ENCODE peak calls at places on chromosome 1, in six cellular contexts. S is GM10248, C is tibial nerve, B is GM13976, Y is AG04450, R is progenitor cell of endocrine pancreas. V is an unnamed sample.

GRCh38 chr1:2132222-2133038 is 62.1 kb downstream of the FAAP20 start:
- DNase-seq in S (no peak), C (no peak), B (no peak), Y (no peak), R (no peak), V (no peak)

GRCh38 chr1:47563206-47563605 is 125.4 kb downstream of the FOXD2 start:
- DNase-seq in S (no peak), C (no peak), B (no peak), Y (no peak), R (no peak), V (no peak)

GRCh38 chr1:184929711-184930202 is 44.6 kb downstream of the NIBAN1 start:
- DNase-seq in S (no peak), C (no peak), B (no peak), Y (no peak), R (no peak), V (no peak)

GRCh38 chr1:87045757-87046422 is 131.5 kb downstream of the HS2ST1 start:
- DNase-seq in S (peak; percentile 9), C (no peak), B (peak; percentile 12), Y (no peak), R (no peak), V (no peak)

GRCh38 chr1:206725053-206725963 is 40.6 kb downstream of the MAPKAPK2 start:
- DNase-seq in S (peak; percentile 71), C (no peak), B (peak; percentile 77), Y (no peak), R (no peak), V (no peak)

GRCh38 chr1:228742535-228742934 is 7.3 kb downstream of the RHOU start:
- DNase-seq in S (no peak), C (no peak), B (no peak), Y (no peak), R (no peak), V (no peak)

GRCh38 chr1:160121388-160121787 is 5.8 kb downstream of the ATP1A2 start:
- DNase-seq in S (no peak), C (no peak), B (no peak), Y (no peak), R (no peak), V (no peak)

GRCh38 chr1:183000161-183000560 is 23.1 kb upstream of the LAMC1 start:
- DNase-seq in S (no peak), C (no peak), B (no peak), Y (no peak), R (no peak), V (no peak)

GRCh38 chr1:165376041-165376810 is 19.7 kb upstream of the LMX1A start:
- DNase-seq in S (no peak), C (peak; percentile 80), B (peak; percentile 40), Y (no peak), R (peak; percentile 36), V (peak; percentile 82)

GRCh38 chr1:162678439-162678838 is 46.2 kb downstream of the DDR2 start:
- DNase-seq in S (no peak), C (no peak), B (no peak), Y (peak; percentile 41), R (no peak), V (no peak)

GRCh38 chr1:83900530-83900929 is 98.4 kb downstream of the TTLL7 start:
- DNase-seq in S (no peak), C (no peak), B (no peak), Y (no peak), R (no peak), V (no peak)

GRCh38 chr1:43366179-43366578 is 1.6 kb downstream of the ELOVL1 start:
- DNase-seq in S (no peak), C (no peak), B (no peak), Y (no peak), R (peak; percentile 24), V (no peak)

GRCh38 chr1:5432436-5432835 is 559.8 kb downstream of the NPHP4 start:
- DNase-seq in S (no peak), C (no peak), B (no peak), Y (no peak), R (no peak), V (no peak)

GRCh38 chr1:191851799-191852595 is 306.3 kb upstream of the RGS18 start:
- DNase-seq in S (no peak), C (no peak), B (no peak), Y (peak; percentile 8), R (no peak), V (no peak)

DNA sequence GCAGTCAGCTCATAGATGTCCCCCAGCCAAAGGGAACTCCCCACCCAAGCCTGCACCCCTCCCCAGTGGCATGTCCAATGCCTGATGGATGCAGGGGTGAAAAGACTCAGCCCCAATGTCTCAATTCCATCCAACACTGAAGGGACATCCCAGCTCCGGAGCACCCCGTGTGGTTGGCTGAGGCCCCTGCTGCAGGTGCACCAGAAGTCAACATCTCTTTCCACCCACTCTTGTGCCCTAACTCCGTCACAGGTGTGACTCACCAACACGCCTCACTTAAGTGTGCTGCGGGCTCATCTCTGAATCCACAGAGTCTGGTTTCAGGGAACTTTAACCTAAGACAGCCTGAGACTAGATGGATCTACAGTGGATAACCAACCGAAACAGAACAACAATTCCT is 40.9 kb upstream of the ZBTB18 start:
- DNase-seq in S (no peak), C (no peak), B (no peak), Y (no peak), R (no peak), V (no peak)
- TF ChIP-seq CTCF in S (no peak), C (no peak), B (no peak), Y (peak; percentile 13), R (peak; percentile 15), V (no peak)

DNA sequence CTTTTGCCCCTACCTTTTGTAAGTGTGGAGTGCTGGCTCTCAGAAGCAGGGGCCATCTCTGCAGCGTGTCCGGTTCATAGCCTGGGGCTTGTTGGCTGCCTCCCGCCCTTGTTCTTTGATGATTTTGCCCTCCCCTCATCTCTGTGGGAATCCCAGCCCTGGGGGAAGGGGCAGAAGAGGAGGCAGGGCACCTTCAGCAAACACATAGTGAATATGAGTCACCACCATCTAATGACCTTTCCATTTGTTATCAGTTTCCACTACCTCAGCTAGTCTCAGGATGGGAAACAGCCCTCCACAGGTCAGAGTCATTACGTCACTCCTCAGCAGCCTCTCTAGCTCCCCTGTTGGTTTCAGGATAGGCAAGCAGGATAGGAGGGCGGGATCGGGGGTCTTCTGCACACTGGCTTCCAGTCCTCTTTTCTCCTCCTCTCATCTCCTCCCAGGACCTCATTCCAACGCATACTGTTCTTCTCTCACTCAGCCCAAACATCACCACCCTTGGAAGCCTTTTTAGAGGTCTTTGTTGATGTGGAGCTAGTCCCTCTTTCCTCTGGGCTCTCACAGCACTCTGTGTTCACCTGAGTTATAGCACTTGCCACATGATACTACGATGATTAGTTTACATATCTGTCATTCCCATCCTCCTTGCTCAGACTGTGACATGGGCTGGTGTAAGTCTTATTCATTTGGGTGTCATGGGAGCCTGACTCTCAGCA is 15.8 kb downstream of the GADD45A start:
- DNase-seq in S (peak; percentile 43), C (no peak), B (peak; percentile 50), Y (no peak), R (peak; percentile 27), V (no peak)
- TF ChIP-seq CTCF in S (no peak), C (no peak), B (no peak), Y (peak; percentile 37), R (peak; percentile 56), V (peak; percentile 60)

DNA sequence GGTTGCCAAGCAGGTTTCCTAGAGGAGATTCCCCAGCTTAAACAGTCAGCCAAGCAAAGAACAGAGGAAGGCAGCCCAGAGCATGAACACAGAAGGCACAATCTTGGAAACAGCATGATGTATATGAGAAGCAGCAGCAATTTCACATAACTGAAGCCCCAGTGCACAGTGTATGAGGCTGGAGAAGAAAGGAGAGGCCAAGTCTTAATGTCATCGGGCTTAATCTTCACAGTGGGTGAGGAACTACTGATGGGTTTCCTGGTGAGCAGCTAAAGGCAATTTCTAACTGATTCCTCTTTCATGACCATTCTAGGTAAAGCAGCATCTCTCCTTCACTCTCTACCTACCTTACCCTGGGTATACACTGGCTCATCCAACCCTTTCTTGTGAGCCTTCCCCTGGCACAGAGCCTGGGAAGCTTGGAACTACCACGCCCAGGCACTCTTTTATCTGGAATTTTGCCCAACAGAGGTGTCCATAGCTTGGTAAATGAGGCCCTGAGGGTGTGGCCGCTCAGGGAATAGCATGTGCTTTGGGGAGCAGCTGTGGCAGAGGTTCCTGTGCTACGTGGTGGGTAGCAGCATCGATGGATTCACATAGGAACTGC is 22.0 kb downstream of the FYB2 start:
- DNase-seq in S (no peak), C (no peak), B (no peak), Y (no peak), R (no peak), V (no peak)
- TF ChIP-seq CTCF in S (no peak), C (no peak), B (no peak), Y (no peak), R (no peak), V (no peak)

GRCh38 chr1:235553063-235553675 is 48.9 kb upstream of the B3GALNT2 start:
- DNase-seq in S (no peak), C (no peak), B (no peak), Y (no peak), R (no peak), V (no peak)

GRCh38 chr1:235556807-235557206 is 52.6 kb upstream of the B3GALNT2 start:
- DNase-seq in S (no peak), C (no peak), B (no peak), Y (no peak), R (no peak), V (no peak)

GRCh38 chr1:235562589-235562988 is 58.3 kb upstream of the B3GALNT2 start:
- DNase-seq in S (no peak), C (no peak), B (no peak), Y (no peak), R (no peak), V (no peak)

GRCh38 chr1:235558783-235559182 is 54.5 kb upstream of the B3GALNT2 start:
- DNase-seq in S (no peak), C (no peak), B (no peak), Y (no peak), R (no peak), V (no peak)

GRCh38 chr1:235557495-235557894 is 53.2 kb upstream of the B3GALNT2 start:
- DNase-seq in S (no peak), C (no peak), B (no peak), Y (no peak), R (no peak), V (no peak)
- TF ChIP-seq CTCF in S (no peak), C (no peak), B (no peak), Y (peak; percentile 4), R (peak; percentile 27), V (peak; percentile 39)

GRCh38 chr1:40363721-40364120 is 9.8 kb upstream of the SMAP2 start:
- DNase-seq in S (peak; percentile 48), C (no peak), B (no peak), Y (no peak), R (no peak), V (no peak)
- TF ChIP-seq CTCF in S (peak; percentile 25), C (no peak), B (peak; percentile 24), Y (no peak), R (peak; percentile 15), V (no peak)

GRCh38 chr1:90434460-90434859 is 282.6 kb downstream of the BARHL2 start:
- DNase-seq in S (no peak), C (no peak), B (no peak), Y (no peak), R (no peak), V (no peak)
- TF ChIP-seq CTCF in S (no peak), C (no peak), B (no peak), Y (peak; percentile 44), R (peak; percentile 48), V (peak; percentile 57)

GRCh38 chr1:166975361-166976129 is at the start of gene ILDR2:
- DNase-seq in S (peak; percentile 71), C (no peak), B (peak; percentile 78), Y (no peak), R (peak; percentile 40), V (no peak)
- TF ChIP-seq CTCF in S (peak; percentile 35), C (no peak), B (peak; percentile 45), Y (no peak), R (peak; percentile 29), V (no peak)

V was measured in type B pancreatic cell.